ENCODE peak calls at places on chromosomes 1 and 21, in five cellular contexts. X is mesenchymal stem cell, V is neuronal stem cell, J is trophoblast cell, G is H1. Y is an unnamed sample.
A peak's percentile ranks its signal among the peaks of the same experiment; 100 is the strongest.

GRCh38 chr21:16588433-16588860 is 858.7 kb downstream of the USP25 start:
- DNase-seq in X (peak; percentile 73), V (peak; percentile 32), J (peak; percentile 27), G (no peak), Y (peak; percentile 59)

GRCh38 chr1:242770366-242770765 is 245.9 kb upstream of the PLD5 start:
- DNase-seq in X (no peak), V (no peak), J (peak; percentile 9), G (no peak), Y (no peak)

GRCh38 chr1:178614286-178614685 is 101.4 kb downstream of the TEX35 start:
- DNase-seq in X (no peak), V (no peak), J (no peak), G (no peak), Y (no peak)

GRCh38 chr1:20885121-20885520 is 98.0 kb upstream of the HP1BP3 start:
- DNase-seq in X (peak; percentile 60), V (no peak), J (no peak), G (no peak), Y (no peak)

GRCh38 chr1:80402636-80403035 is 1396.1 kb upstream of the ADGRL4 start:
- DNase-seq in X (no peak), V (no peak), J (no peak), G (no peak), Y (no peak)

GRCh38 chr1:62436039-62436465 is 797 bp upstream of the USP1 start:
- DNase-seq in X (no peak), V (no peak), J (peak; percentile 100), G (no peak), Y (no peak)

GRCh38 chr21:19900149-19900548 is 1098.1 kb upstream of the NCAM2 start:
- DNase-seq in X (no peak), V (no peak), J (no peak), G (no peak), Y (no peak)

GRCh38 chr1:54401799-54402198 is 4.4 kb downstream of the SSBP3 start:
- DNase-seq in X (no peak), V (no peak), J (no peak), G (no peak), Y (no peak)

GRCh38 chr1:9315411-9316079 is 22.9 kb downstream of the SPSB1 start:
- DNase-seq in X (peak; percentile 90), V (no peak), J (no peak), G (no peak), Y (no peak)

GRCh38 chr1:24566266-24566867 is 10.5 kb downstream of the NCMAP start:
- DNase-seq in X (no peak), V (no peak), J (no peak), G (no peak), Y (no peak)

GRCh38 chr1:119286587-119287181 is 81.9 kb upstream of the HAO2 start:
- DNase-seq in X (peak; percentile 33), V (peak; percentile 33), J (peak; percentile 53), G (no peak), Y (peak; percentile 70)

GRCh38 chr1:167808104-167808503 is 86.3 kb downstream of the MPZL1 start:
- DNase-seq in X (no peak), V (no peak), J (no peak), G (no peak), Y (no peak)

GRCh38 chr1:55724551-55725325 is 509.6 kb upstream of the USP24 start:
- DNase-seq in X (peak; percentile 86), V (no peak), J (no peak), G (no peak), Y (no peak)
- H4K8ac ChIP-seq in X (no peak overlapping the region), V (no peak overlapping the region), J (no peak overlapping the region), G (no peak overlapping the region), Y (no peak overlapping the region)

DNA sequence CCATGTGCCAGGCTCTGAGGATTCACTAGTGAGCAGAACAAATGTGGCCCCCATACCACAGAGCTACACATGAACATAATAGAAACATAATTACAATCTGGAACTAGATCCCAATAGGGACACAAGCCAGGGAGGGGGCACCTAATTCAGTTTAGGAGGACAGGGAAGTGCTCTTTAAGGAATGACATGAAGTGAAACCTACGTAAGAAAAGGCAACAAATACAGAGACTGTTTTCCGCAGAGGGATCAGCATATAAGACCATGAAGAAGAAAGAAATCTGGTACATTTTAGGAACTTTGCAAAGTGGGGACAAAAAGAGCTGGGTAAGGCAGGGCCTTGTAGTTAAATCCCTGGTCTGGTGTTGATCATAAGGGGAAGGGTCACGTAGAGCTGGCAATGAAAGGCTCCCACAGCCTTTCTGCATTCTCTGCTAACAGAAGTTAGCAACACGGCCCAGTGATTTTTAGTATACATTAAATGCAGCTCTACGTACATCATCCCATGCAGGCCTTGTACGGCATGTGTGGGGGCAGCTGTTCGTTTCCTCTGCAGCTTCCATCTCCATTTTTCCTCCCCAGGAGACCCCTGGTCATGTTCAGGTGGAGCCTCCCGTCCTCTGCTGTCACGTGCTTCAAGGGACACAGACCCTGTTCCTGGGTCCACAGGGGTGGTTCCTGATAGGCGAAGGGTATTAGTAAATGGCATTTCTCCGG is 26.8 kb upstream of the SLC30A1 start:
- DNase-seq in X (no peak), V (no peak), J (no peak), G (no peak), Y (no peak)
- H3K4me2 ChIP-seq in X (no peak overlapping the region), V (no peak overlapping the region), J (no peak overlapping the region), G (no peak overlapping the region), Y (no peak overlapping the region)

DNA sequence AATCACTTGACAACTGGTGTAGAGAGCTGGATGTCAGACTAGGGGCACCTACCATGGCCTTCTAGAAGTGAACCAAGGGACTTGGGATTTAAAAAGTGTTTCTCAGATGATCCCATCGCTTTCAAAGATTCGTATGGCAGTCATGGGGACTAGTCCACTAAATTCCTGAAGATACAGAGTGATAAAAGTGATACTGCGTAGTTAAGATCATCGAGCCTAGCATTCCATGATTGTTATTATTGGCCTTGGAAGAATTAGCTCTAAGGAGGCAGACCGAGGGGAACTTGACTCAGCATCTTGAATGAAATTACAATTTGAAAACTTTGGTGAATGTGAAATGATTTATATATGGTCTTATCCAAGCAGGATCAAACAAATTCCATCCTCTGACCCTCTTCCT is 1.3 kb upstream of the CHIA start:
- DNase-seq in X (no peak), V (no peak), J (peak; percentile 91), G (no peak), Y (no peak)
- H2BK12ac ChIP-seq in X (no peak overlapping the region), V (no peak overlapping the region), J (no peak overlapping the region), G (no peak overlapping the region), Y (no peak overlapping the region)

GRCh38 chr21:32064511-32064910 is 191.7 kb downstream of the HUNK start:
- DNase-seq in X (no peak), V (no peak), J (no peak), G (no peak), Y (no peak)
- H4K8ac ChIP-seq in X (no peak overlapping the region), V (no peak overlapping the region), J (no peak overlapping the region), G (no peak overlapping the region), Y (no peak overlapping the region)

GRCh38 chr1:160192234-160192633 is 1.9 kb downstream of the CASQ1 start:
- DNase-seq in X (no peak), V (no peak), J (peak; percentile 36), G (no peak), Y (no peak)

GRCh38 chr1:160191756-160192155 is 1.4 kb downstream of the CASQ1 start:
- DNase-seq in X (no peak), V (no peak), J (no peak), G (no peak), Y (no peak)

GRCh38 chr1:160193832-160194736 is 3.7 kb downstream of the CASQ1 start:
- DNase-seq in X (no peak), V (no peak), J (no peak), G (no peak), Y (no peak)

GRCh38 chr1:160194737-160195059 is 4.3 kb downstream of the CASQ1 start:
- DNase-seq in X (no peak), V (no peak), J (no peak), G (no peak), Y (no peak)

GRCh38 chr1:160193091-160193819 is 2.9 kb downstream of the CASQ1 start:
- DNase-seq in X (peak; percentile 89), V (peak; percentile 93), J (peak; percentile 94), G (peak; percentile 84), Y (peak; percentile 90)
- H3K4me2 ChIP-seq in X (no peak overlapping the region), V (no peak overlapping the region), J (no peak overlapping the region), G (peak overlapping the region; percentile 39), Y (no peak overlapping the region)

GRCh38 chr1:204782118-204782700 is 88.5 kb upstream of the NFASC start:
- DNase-seq in X (no peak), V (no peak), J (no peak), G (no peak), Y (no peak)
- H2BK12ac ChIP-seq in X (no peak overlapping the region), V (no peak overlapping the region), J (no peak overlapping the region), G (no peak overlapping the region), Y (no peak overlapping the region)

DNA sequence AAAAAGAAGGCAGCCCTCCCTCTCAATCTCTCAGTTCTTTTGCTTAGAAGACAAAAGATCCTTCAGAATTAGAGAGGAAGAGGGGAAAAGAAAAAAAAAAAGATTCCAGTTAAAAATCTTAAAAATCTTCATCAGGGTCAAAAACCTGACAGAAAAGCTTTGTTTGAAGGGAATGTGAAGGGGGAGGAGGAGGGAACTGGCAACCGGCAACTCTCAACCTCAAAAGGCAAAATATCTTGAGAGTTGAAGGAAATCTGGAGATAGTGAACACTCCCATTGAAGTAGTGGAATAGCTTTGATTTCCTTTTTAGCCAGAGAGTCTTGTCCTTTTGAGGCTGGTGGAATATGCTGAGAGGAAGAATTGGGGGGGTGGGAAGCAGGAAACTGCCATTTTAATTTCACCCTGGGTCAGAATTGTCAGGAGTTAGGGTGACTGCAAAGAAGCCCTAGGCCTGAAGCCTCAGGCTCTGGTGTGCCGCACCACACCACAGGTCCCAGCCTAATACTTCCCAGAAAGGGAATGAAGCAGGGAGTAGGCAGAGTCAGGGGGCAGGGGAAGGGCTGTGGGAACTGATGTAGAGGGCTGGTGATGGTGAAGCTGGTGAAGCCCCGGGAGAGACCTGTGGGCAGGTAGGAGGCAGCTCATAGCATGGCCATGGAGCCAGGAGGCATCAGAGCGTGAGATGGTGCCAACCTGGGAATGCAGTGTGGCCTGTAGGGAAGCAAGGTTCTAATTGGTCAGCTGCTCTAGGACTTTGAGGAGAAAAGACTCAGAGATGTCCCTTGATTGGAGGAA is 24.6 kb downstream of the KIRREL1 start:
- DNase-seq in X (no peak), V (no peak), J (no peak), G (no peak), Y (no peak)
- H4K8ac ChIP-seq in X (peak overlapping the region; percentile 20), V (no peak overlapping the region), J (peak overlapping the region; percentile 74), G (peak overlapping the region; percentile 63), Y (no peak overlapping the region)

Y was measured in H9.